ENCODE peak calls at places on chromosomes 1 and 21, in six cellular contexts. One of them, this sample, is unnamed.

GRCh38 chr1:24998554-24999245 is 68.6 kb upstream of the RUNX3 start:
- DNase-seq in HS-5: no peak
- DNase-seq in activated CD8-positive, alpha-beta T cell treated with anti-CD3 and anti-CD28 coated beads, Interleukin-2, amount 10 ng/mL, durations not matched to agents 7 days and 5 days: no peak
- DNase-seq in neural crest cell: no peak
- DNase-seq in HFF-Myc: no peak
- DNase-seq in RCC 7860: no peak
- DNase-seq in this sample: no peak

GRCh38 chr21:38942617-38943245 is 137.0 kb downstream of the ETS2 start:
- DNase-seq in neural crest cell: no peak
- DNase-seq in RCC 7860: no peak
- DNase-seq in activated CD8-positive, alpha-beta T cell treated with anti-CD3 and anti-CD28 coated beads, Interleukin-2, amount 10 ng/mL, durations not matched to agents 7 days and 5 days: no peak
- DNase-seq in HFF-Myc: no peak
- DNase-seq in HS-5: no peak
- DNase-seq in this sample: no peak

GRCh38 chr1:116504308-116505156 is 66.3 kb downstream of the CD58 start:
- DNase-seq in RCC 7860: peak; percentile 85
- DNase-seq in HS-5: no peak
- DNase-seq in neural crest cell: no peak
- DNase-seq in activated CD8-positive, alpha-beta T cell treated with anti-CD3 and anti-CD28 coated beads, Interleukin-2, amount 10 ng/mL, durations not matched to agents 7 days and 5 days: peak; percentile 94
- DNase-seq in HFF-Myc: no peak
- DNase-seq in this sample: no peak

GRCh38 chr1:89198500-89199072 is at the start of gene GBP4:
- DNase-seq in neural crest cell: no peak
- DNase-seq in RCC 7860: no peak
- DNase-seq in HFF-Myc: no peak
- DNase-seq in activated CD8-positive, alpha-beta T cell treated with anti-CD3 and anti-CD28 coated beads, Interleukin-2, amount 10 ng/mL, durations not matched to agents 7 days and 5 days: peak; percentile 66
- DNase-seq in HS-5: no peak
- DNase-seq in this sample: no peak

GRCh38 chr1:239742416-239743109 is 349.1 kb upstream of the FMN2 start:
- DNase-seq in RCC 7860: no peak
- DNase-seq in neural crest cell: no peak
- DNase-seq in HS-5: no peak
- DNase-seq in HFF-Myc: no peak
- DNase-seq in activated CD8-positive, alpha-beta T cell treated with anti-CD3 and anti-CD28 coated beads, Interleukin-2, amount 10 ng/mL, durations not matched to agents 7 days and 5 days: no peak
- DNase-seq in this sample: no peak

GRCh38 chr1:167332503-167332902 is 111.8 kb downstream of the POU2F1 start:
- DNase-seq in HFF-Myc: no peak
- DNase-seq in HS-5: no peak
- DNase-seq in neural crest cell: no peak
- DNase-seq in RCC 7860: no peak
- DNase-seq in activated CD8-positive, alpha-beta T cell treated with anti-CD3 and anti-CD28 coated beads, Interleukin-2, amount 10 ng/mL, durations not matched to agents 7 days and 5 days: no peak
- DNase-seq in this sample: no peak

GRCh38 chr1:206415913-206416312 is 54.4 kb upstream of the IKBKE start:
- DNase-seq in HFF-Myc: no peak
- DNase-seq in RCC 7860: no peak
- DNase-seq in activated CD8-positive, alpha-beta T cell treated with anti-CD3 and anti-CD28 coated beads, Interleukin-2, amount 10 ng/mL, durations not matched to agents 7 days and 5 days: no peak
- DNase-seq in neural crest cell: no peak
- DNase-seq in HS-5: no peak
- DNase-seq in this sample: no peak

GRCh38 chr1:201937624-201938212 is 8.6 kb downstream of the LMOD1 start:
- DNase-seq in neural crest cell: no peak
- DNase-seq in activated CD8-positive, alpha-beta T cell treated with anti-CD3 and anti-CD28 coated beads, Interleukin-2, amount 10 ng/mL, durations not matched to agents 7 days and 5 days: no peak
- DNase-seq in HS-5: no peak
- DNase-seq in HFF-Myc: peak; percentile 45
- DNase-seq in RCC 7860: peak; percentile 41
- DNase-seq in this sample: no peak

GRCh38 chr21:45306832-45307571 is 19.3 kb upstream of the POFUT2 start:
- DNase-seq in HFF-Myc: no peak
- DNase-seq in RCC 7860: no peak
- DNase-seq in neural crest cell: peak; percentile 69
- DNase-seq in HS-5: no peak
- DNase-seq in activated CD8-positive, alpha-beta T cell treated with anti-CD3 and anti-CD28 coated beads, Interleukin-2, amount 10 ng/mL, durations not matched to agents 7 days and 5 days: no peak
- DNase-seq in this sample: no peak

GRCh38 chr1:11342677-11343076 is 69.7 kb downstream of the UBIAD1 start:
- DNase-seq in neural crest cell: no peak
- DNase-seq in HS-5: no peak
- DNase-seq in RCC 7860: no peak
- DNase-seq in HFF-Myc: peak; percentile 33
- DNase-seq in activated CD8-positive, alpha-beta T cell treated with anti-CD3 and anti-CD28 coated beads, Interleukin-2, amount 10 ng/mL, durations not matched to agents 7 days and 5 days: no peak
- DNase-seq in this sample: no peak

GRCh38 chr1:44158871-44159270 is 17.4 kb upstream of the KLF18 start:
- DNase-seq in RCC 7860: no peak
- DNase-seq in HS-5: no peak
- DNase-seq in activated CD8-positive, alpha-beta T cell treated with anti-CD3 and anti-CD28 coated beads, Interleukin-2, amount 10 ng/mL, durations not matched to agents 7 days and 5 days: no peak
- DNase-seq in HFF-Myc: no peak
- DNase-seq in neural crest cell: no peak
- DNase-seq in this sample: no peak

GRCh38 chr21:25934130-25934529 is 199.4 kb downstream of the GABPA start:
- DNase-seq in HFF-Myc: no peak
- DNase-seq in activated CD8-positive, alpha-beta T cell treated with anti-CD3 and anti-CD28 coated beads, Interleukin-2, amount 10 ng/mL, durations not matched to agents 7 days and 5 days: no peak
- DNase-seq in neural crest cell: no peak
- DNase-seq in RCC 7860: peak; percentile 89
- DNase-seq in HS-5: no peak
- DNase-seq in this sample: no peak

GRCh38 chr1:98030483-98030882 is 109.6 kb upstream of the DPYD start:
- DNase-seq in RCC 7860: peak; percentile 45
- DNase-seq in HFF-Myc: no peak
- DNase-seq in neural crest cell: no peak
- DNase-seq in HS-5: peak; percentile 47
- DNase-seq in activated CD8-positive, alpha-beta T cell treated with anti-CD3 and anti-CD28 coated beads, Interleukin-2, amount 10 ng/mL, durations not matched to agents 7 days and 5 days: no peak
- DNase-seq in this sample: no peak

GRCh38 chr1:104804147-104804546 is 1054.4 kb downstream of the AMY1C start:
- DNase-seq in RCC 7860: no peak
- DNase-seq in neural crest cell: no peak
- DNase-seq in activated CD8-positive, alpha-beta T cell treated with anti-CD3 and anti-CD28 coated beads, Interleukin-2, amount 10 ng/mL, durations not matched to agents 7 days and 5 days: no peak
- DNase-seq in HFF-Myc: no peak
- DNase-seq in HS-5: no peak
- DNase-seq in this sample: no peak

This sample was measured in keratinocyte.